ENCODE peak calls at places on chromosomes 1 and 21, in ten cellular contexts. One of them, this sample, is unnamed.

GRCh38 chr1:177600936-177601335 is 368.9 kb downstream of the SEC16B start:
- DNase-seq in lower leg skin: no peak
- DNase-seq in endothelial cell: no peak
- DNase-seq in coronary artery: no peak
- DNase-seq in CD14-positive monocyte: no peak
- DNase-seq in activated B cell treated with CpG ODN at 0.5 μM for 24 hours: no peak
- DNase-seq in choroid plexus epithelial cell: no peak
- DNase-seq in IMR-90: no peak
- DNase-seq in heart right ventricle: no peak
- DNase-seq in mesothelial cell of epicardium: no peak
- DNase-seq in this sample: no peak

GRCh38 chr1:25033828-25034451 is 103.9 kb upstream of the RUNX3 start:
- DNase-seq in endothelial cell: no peak
- DNase-seq in heart right ventricle: peak; percentile 33
- DNase-seq in activated B cell treated with CpG ODN at 0.5 μM for 24 hours: no peak
- DNase-seq in choroid plexus epithelial cell: no peak
- DNase-seq in mesothelial cell of epicardium: no peak
- DNase-seq in CD14-positive monocyte: peak; percentile 95
- DNase-seq in lower leg skin: peak; percentile 28
- DNase-seq in IMR-90: no peak
- DNase-seq in coronary artery: no peak
- DNase-seq in this sample: no peak

GRCh38 chr1:41613646-41614592 is 129.4 kb upstream of the EDN2 start:
- DNase-seq in CD14-positive monocyte: no peak
- DNase-seq in endothelial cell: no peak
- DNase-seq in coronary artery: no peak
- DNase-seq in heart right ventricle: no peak
- DNase-seq in lower leg skin: no peak
- DNase-seq in mesothelial cell of epicardium: no peak
- DNase-seq in IMR-90: peak; percentile 86
- DNase-seq in choroid plexus epithelial cell: peak; percentile 73
- DNase-seq in activated B cell treated with CpG ODN at 0.5 μM for 24 hours: no peak
- DNase-seq in this sample: no peak

GRCh38 chr1:172742599-172743500 is 83.9 kb downstream of the FASLG start:
- DNase-seq in mesothelial cell of epicardium: no peak
- DNase-seq in choroid plexus epithelial cell: peak; percentile 73
- DNase-seq in activated B cell treated with CpG ODN at 0.5 μM for 24 hours: no peak
- DNase-seq in lower leg skin: no peak
- DNase-seq in heart right ventricle: no peak
- DNase-seq in IMR-90: peak; percentile 51
- DNase-seq in endothelial cell: no peak
- DNase-seq in CD14-positive monocyte: no peak
- DNase-seq in coronary artery: no peak
- DNase-seq in this sample: no peak

GRCh38 chr1:207312604-207312920 is 8.9 kb upstream of the CD55 start:
- DNase-seq in choroid plexus epithelial cell: no peak
- DNase-seq in activated B cell treated with CpG ODN at 0.5 μM for 24 hours: no peak
- DNase-seq in coronary artery: no peak
- DNase-seq in heart right ventricle: no peak
- DNase-seq in IMR-90: no peak
- DNase-seq in CD14-positive monocyte: no peak
- DNase-seq in mesothelial cell of epicardium: no peak
- DNase-seq in endothelial cell: no peak
- DNase-seq in lower leg skin: no peak
- DNase-seq in this sample: no peak

GRCh38 chr1:36321119-36321951 is 2.1 kb downstream of the EVA1B start:
- DNase-seq in choroid plexus epithelial cell: peak; percentile 98
- DNase-seq in activated B cell treated with CpG ODN at 0.5 μM for 24 hours: no peak
- DNase-seq in CD14-positive monocyte: no peak
- DNase-seq in heart right ventricle: peak; percentile 84
- DNase-seq in coronary artery: peak; percentile 89
- DNase-seq in endothelial cell: peak; percentile 47
- DNase-seq in lower leg skin: peak; percentile 75
- DNase-seq in mesothelial cell of epicardium: peak; percentile 84
- DNase-seq in IMR-90: peak; percentile 94
- DNase-seq in this sample: peak; percentile 89

GRCh38 chr1:72489801-72490200 is 207.5 kb upstream of the NEGR1 start:
- DNase-seq in lower leg skin: no peak
- DNase-seq in heart right ventricle: no peak
- DNase-seq in CD14-positive monocyte: no peak
- DNase-seq in activated B cell treated with CpG ODN at 0.5 μM for 24 hours: no peak
- DNase-seq in mesothelial cell of epicardium: no peak
- DNase-seq in endothelial cell: no peak
- DNase-seq in choroid plexus epithelial cell: no peak
- DNase-seq in coronary artery: no peak
- DNase-seq in IMR-90: no peak
- DNase-seq in this sample: no peak

GRCh38 chr1:207579436-207579799 is 65.5 kb upstream of the CR1L start:
- DNase-seq in CD14-positive monocyte: no peak
- DNase-seq in IMR-90: peak; percentile 60
- DNase-seq in endothelial cell: peak; percentile 75
- DNase-seq in activated B cell treated with CpG ODN at 0.5 μM for 24 hours: no peak
- DNase-seq in choroid plexus epithelial cell: peak; percentile 83
- DNase-seq in heart right ventricle: no peak
- DNase-seq in lower leg skin: no peak
- DNase-seq in mesothelial cell of epicardium: no peak
- DNase-seq in coronary artery: no peak
- DNase-seq in this sample: no peak

DNA sequence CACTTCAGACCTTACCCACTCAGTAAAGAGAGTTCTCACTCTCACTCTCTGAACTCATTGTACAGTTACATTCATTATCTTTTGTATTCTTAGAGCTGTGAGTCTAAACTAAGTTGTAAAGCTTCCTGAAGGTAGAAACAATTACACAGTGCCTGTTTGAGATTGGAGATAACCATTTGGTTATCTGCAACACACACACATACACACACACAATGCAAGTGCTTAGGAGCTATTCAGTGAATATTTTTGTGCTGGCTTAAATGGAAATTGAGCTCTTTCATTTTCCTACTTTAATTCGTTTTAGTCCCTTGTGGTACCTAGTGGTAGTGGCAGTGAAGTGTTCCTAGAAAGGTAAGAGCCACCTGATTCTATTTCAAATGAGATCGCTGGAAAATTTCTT is 19.9 kb downstream of the KPNA6 start:
- DNase-seq in choroid plexus epithelial cell: no peak
- DNase-seq in endothelial cell: no peak
- DNase-seq in activated B cell treated with CpG ODN at 0.5 μM for 24 hours: no peak
- DNase-seq in lower leg skin: no peak
- DNase-seq in mesothelial cell of epicardium: no peak
- DNase-seq in heart right ventricle: no peak
- DNase-seq in CD14-positive monocyte: no peak
- DNase-seq in coronary artery: no peak
- DNase-seq in IMR-90: no peak
- DNase-seq in this sample: no peak
- TF ChIP-seq CTCF in choroid plexus epithelial cell: no peak
- TF ChIP-seq CTCF in endothelial cell: peak; percentile 50
- TF ChIP-seq CTCF in activated B cell treated with CpG ODN at 0.5 μM for 24 hours: no peak
- TF ChIP-seq CTCF in lower leg skin: no peak
- TF ChIP-seq CTCF in mesothelial cell of epicardium: peak; percentile 28
- TF ChIP-seq CTCF in heart right ventricle: no peak
- TF ChIP-seq CTCF in CD14-positive monocyte: no peak
- TF ChIP-seq CTCF in coronary artery: no peak
- TF ChIP-seq CTCF in IMR-90: no peak
- TF ChIP-seq CTCF in this sample: peak; percentile 58

DNA sequence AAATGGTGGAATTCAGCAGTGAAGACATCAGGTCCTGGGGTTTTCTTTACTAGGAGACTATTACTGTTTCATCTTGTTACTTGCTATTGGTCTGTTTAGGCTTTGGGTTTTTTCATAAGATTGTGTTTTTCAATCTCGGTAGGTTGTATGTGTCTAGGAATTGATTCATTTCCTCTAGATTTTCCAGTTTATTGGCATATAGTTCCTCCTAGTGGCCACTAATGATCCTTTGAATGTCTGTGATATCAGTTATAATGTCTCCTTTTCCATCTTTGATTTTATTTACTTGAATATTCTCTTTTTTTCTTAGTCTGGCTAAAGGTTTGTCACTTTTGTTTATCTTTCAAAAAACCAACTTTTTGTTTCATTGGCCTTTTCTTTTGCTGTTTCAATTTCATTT is 233.0 kb downstream of the RWDD3 start:
- DNase-seq in CD14-positive monocyte: no peak
- DNase-seq in choroid plexus epithelial cell: no peak
- DNase-seq in endothelial cell: no peak
- DNase-seq in mesothelial cell of epicardium: no peak
- DNase-seq in lower leg skin: no peak
- DNase-seq in IMR-90: no peak
- DNase-seq in coronary artery: no peak
- DNase-seq in activated B cell treated with CpG ODN at 0.5 μM for 24 hours: no peak
- DNase-seq in heart right ventricle: no peak
- DNase-seq in this sample: no peak
- TF ChIP-seq CTCF in CD14-positive monocyte: no peak
- TF ChIP-seq CTCF in choroid plexus epithelial cell: no peak
- TF ChIP-seq CTCF in endothelial cell: no peak
- TF ChIP-seq CTCF in mesothelial cell of epicardium: no peak
- TF ChIP-seq CTCF in lower leg skin: no peak
- TF ChIP-seq CTCF in IMR-90: peak; percentile 25
- TF ChIP-seq CTCF in coronary artery: no peak
- TF ChIP-seq CTCF in activated B cell treated with CpG ODN at 0.5 μM for 24 hours: no peak
- TF ChIP-seq CTCF in heart right ventricle: no peak
- TF ChIP-seq CTCF in this sample: peak; percentile 47

DNA sequence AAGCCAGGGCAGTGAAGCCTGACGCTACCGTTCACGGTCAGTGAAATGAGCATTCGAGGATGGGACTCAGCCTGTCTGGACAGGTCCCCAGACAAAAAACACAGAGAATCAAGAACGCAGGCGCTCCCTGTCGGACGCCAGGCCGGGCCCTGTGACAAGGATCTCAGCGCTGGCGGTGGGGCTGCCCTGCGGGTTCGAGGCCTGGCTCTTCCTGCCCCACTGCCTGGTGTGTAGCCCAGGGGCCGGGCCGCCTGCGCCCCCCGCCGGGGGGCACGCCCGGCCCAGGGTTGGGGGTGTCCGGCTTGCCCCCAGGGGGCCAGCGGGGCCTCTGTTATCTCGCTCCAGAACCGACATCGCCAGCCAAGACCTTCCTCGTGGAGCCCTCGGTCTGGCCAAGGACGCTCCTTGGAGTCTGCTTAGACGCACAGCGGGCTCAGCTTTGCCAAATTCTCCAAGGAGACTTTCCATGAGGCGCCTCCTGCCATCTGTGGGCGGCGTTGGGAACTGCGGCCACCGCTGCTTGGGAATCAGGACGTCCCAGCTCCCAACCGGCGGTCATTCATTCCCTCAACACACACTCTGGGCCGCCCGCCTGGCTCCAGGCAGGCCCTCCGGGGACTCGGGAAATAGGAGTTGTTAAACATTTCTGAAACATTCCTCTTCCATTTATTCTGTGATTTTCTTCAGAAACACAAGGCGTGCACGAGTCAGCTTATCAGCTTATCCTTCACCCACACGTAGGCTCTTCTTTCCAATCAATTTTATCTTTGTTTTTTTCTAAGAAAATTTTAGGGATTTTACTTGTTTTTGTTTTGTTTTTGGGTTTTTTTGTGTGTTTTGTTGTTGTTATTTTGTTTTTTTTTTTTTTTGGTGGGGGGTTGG is 11.3 kb upstream of the RIPK4 start:
- DNase-seq in lower leg skin: peak; percentile 90
- DNase-seq in activated B cell treated with CpG ODN at 0.5 μM for 24 hours: no peak
- DNase-seq in heart right ventricle: peak; percentile 85
- DNase-seq in mesothelial cell of epicardium: peak; percentile 65
- DNase-seq in coronary artery: peak; percentile 96
- DNase-seq in choroid plexus epithelial cell: peak; percentile 86
- DNase-seq in CD14-positive monocyte: peak; percentile 70
- DNase-seq in IMR-90: peak; percentile 69
- DNase-seq in endothelial cell: peak; percentile 95
- DNase-seq in this sample: peak; percentile 89
- TF ChIP-seq CTCF in lower leg skin: no peak
- TF ChIP-seq CTCF in activated B cell treated with CpG ODN at 0.5 μM for 24 hours: no peak
- TF ChIP-seq CTCF in heart right ventricle: peak; percentile 96
- TF ChIP-seq CTCF in mesothelial cell of epicardium: peak; percentile 89
- TF ChIP-seq CTCF in coronary artery: peak; percentile 96
- TF ChIP-seq CTCF in choroid plexus epithelial cell: peak; percentile 91
- TF ChIP-seq CTCF in CD14-positive monocyte: peak; percentile 98
- TF ChIP-seq CTCF in IMR-90: peak; percentile 73
- TF ChIP-seq CTCF in endothelial cell: peak; percentile 80
- TF ChIP-seq CTCF in this sample: peak; percentile 94

DNA sequence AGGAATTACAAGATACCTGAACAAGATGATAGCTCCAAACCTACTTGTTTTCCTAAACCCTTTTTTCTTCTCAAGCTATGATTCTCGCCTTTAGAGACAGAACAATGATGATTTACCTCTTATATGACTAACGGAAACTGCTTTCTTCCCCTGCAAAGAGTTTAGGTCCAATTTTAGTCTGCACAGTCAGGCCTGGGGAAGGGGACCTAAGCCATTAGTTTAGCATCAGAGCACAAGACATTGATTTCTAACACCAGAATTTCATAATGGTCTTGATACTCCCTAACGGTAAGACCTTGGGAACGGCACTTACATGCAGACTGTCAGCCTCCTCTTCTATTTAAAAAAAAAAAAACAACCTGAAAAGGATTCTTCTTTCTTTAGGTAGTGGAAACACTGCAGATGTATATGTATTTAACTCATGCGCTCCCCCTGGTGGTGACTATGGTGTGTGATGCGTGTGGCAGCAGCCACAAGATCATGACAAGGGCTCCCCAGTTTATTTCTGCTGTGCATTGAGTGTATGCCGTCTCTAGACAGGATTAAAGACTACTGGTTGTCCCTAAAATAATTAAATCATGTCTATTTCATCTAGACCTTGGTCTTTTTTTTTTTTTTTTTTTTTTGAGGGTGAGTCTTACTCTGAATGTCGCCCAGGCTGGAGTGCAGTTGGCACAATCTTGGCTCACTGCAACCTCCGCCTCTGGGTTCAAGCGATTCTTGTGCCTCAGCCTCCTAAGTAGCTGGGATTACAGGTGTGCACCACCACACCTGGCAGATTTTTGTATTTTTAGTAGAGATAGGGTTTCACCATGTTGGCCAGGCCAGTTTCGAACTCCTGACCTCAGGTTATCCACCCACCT is 37.3 kb upstream of the TMEM222 start:
- DNase-seq in IMR-90: peak; percentile 76
- DNase-seq in endothelial cell: peak; percentile 85
- DNase-seq in lower leg skin: peak; percentile 83
- DNase-seq in coronary artery: no peak
- DNase-seq in activated B cell treated with CpG ODN at 0.5 μM for 24 hours: peak; percentile 64
- DNase-seq in mesothelial cell of epicardium: peak; percentile 77
- DNase-seq in heart right ventricle: peak; percentile 78
- DNase-seq in CD14-positive monocyte: peak; percentile 82
- DNase-seq in choroid plexus epithelial cell: peak; percentile 87
- DNase-seq in this sample: peak; percentile 87
- TF ChIP-seq CTCF in IMR-90: peak; percentile 81
- TF ChIP-seq CTCF in endothelial cell: peak; percentile 89
- TF ChIP-seq CTCF in lower leg skin: no peak
- TF ChIP-seq CTCF in coronary artery: peak; percentile 44
- TF ChIP-seq CTCF in activated B cell treated with CpG ODN at 0.5 μM for 24 hours: no peak
- TF ChIP-seq CTCF in mesothelial cell of epicardium: peak; percentile 90
- TF ChIP-seq CTCF in heart right ventricle: peak; percentile 85
- TF ChIP-seq CTCF in CD14-positive monocyte: peak; percentile 84
- TF ChIP-seq CTCF in choroid plexus epithelial cell: peak; percentile 83
- TF ChIP-seq CTCF in this sample: peak; percentile 97

GRCh38 chr1:183956559-183957188 is 80.9 kb downstream of the COLGALT2 start:
- DNase-seq in heart right ventricle: no peak
- DNase-seq in IMR-90: peak; percentile 87
- DNase-seq in endothelial cell: no peak
- DNase-seq in CD14-positive monocyte: peak; percentile 57
- DNase-seq in lower leg skin: peak; percentile 35
- DNase-seq in mesothelial cell of epicardium: no peak
- DNase-seq in activated B cell treated with CpG ODN at 0.5 μM for 24 hours: no peak
- DNase-seq in coronary artery: no peak
- DNase-seq in choroid plexus epithelial cell: peak; percentile 91
- DNase-seq in this sample: no peak
- TF ChIP-seq CTCF in heart right ventricle: peak; percentile 6
- TF ChIP-seq CTCF in IMR-90: peak; percentile 46
- TF ChIP-seq CTCF in endothelial cell: no peak
- TF ChIP-seq CTCF in CD14-positive monocyte: no peak
- TF ChIP-seq CTCF in lower leg skin: no peak
- TF ChIP-seq CTCF in mesothelial cell of epicardium: no peak
- TF ChIP-seq CTCF in activated B cell treated with CpG ODN at 0.5 μM for 24 hours: no peak
- TF ChIP-seq CTCF in coronary artery: no peak
- TF ChIP-seq CTCF in choroid plexus epithelial cell: peak; percentile 53
- TF ChIP-seq CTCF in this sample: no peak

GRCh38 chr1:181423301-181423918 is 59.9 kb upstream of the CACNA1E start:
- DNase-seq in CD14-positive monocyte: no peak
- DNase-seq in coronary artery: no peak
- DNase-seq in heart right ventricle: peak; percentile 34
- DNase-seq in mesothelial cell of epicardium: no peak
- DNase-seq in endothelial cell: peak; percentile 64
- DNase-seq in IMR-90: peak; percentile 14
- DNase-seq in activated B cell treated with CpG ODN at 0.5 μM for 24 hours: no peak
- DNase-seq in lower leg skin: no peak
- DNase-seq in choroid plexus epithelial cell: peak; percentile 48
- DNase-seq in this sample: no peak
- TF ChIP-seq CTCF in CD14-positive monocyte: no peak
- TF ChIP-seq CTCF in coronary artery: no peak
- TF ChIP-seq CTCF in heart right ventricle: peak; percentile 42
- TF ChIP-seq CTCF in mesothelial cell of epicardium: no peak
- TF ChIP-seq CTCF in endothelial cell: peak; percentile 29
- TF ChIP-seq CTCF in IMR-90: peak; percentile 37
- TF ChIP-seq CTCF in activated B cell treated with CpG ODN at 0.5 μM for 24 hours: no peak
- TF ChIP-seq CTCF in lower leg skin: no peak
- TF ChIP-seq CTCF in choroid plexus epithelial cell: peak; percentile 44
- TF ChIP-seq CTCF in this sample: peak; percentile 69

This sample was measured in type B pancreatic cell.